ENCODE peak calls at places on chromosomes 3 and 15, in seven cellular contexts. A is mesenchymal stem cell, H is caudate nucleus, J is upper lobe of right lung, O is GM12878, E is WERI-Rb-1, N is body of pancreas. D is an unnamed sample.

GRCh38 chr3:149968216-149968615 is 2.5 kb downstream of the PFN2 start:
- DNase-seq in A (peak), H (no peak), J (no peak), O (no peak), E (no peak), N (no peak), D (no peak)

GRCh38 chr3:22900296-22900695 is 302.8 kb upstream of the UBE2E2 start:
- DNase-seq in A (no peak), H (no peak), J (no peak), O (no peak), E (no peak), N (no peak), D (no peak)

GRCh38 chr3:190519886-190520285 is 6.0 kb downstream of the IL1RAP start:
- DNase-seq in A (no peak), H (no peak), J (no peak), O (no peak), E (no peak), N (no peak), D (no peak)

GRCh38 chr3:5423076-5423475 is 235.6 kb downstream of the EDEM1 start:
- DNase-seq in A (no peak), H (no peak), J (no peak), O (no peak), E (no peak), N (no peak), D (no peak)

GRCh38 chr15:76967067-76967466 is 27.9 kb upstream of the PSTPIP1 start:
- DNase-seq in A (no peak), H (no peak), J (no peak), O (no peak), E (no peak), N (no peak), D (no peak)

GRCh38 chr3:135051409-135051946 is 256.4 kb downstream of the EPHB1 start:
- DNase-seq in A (no peak), H (no peak), J (no peak), O (no peak), E (no peak), N (no peak), D (no peak)

GRCh38 chr3:124298951-124299350 is 307.0 kb upstream of the ROPN1 start:
- DNase-seq in A (no peak), H (no peak), J (no peak), O (peak), E (no peak), N (no peak), D (no peak)

GRCh38 chr3:71425491-71426071 is 157.9 kb downstream of the FOXP1 start:
- DNase-seq in A (no peak), H (no peak), J (no peak), O (no peak), E (no peak), N (no peak), D (no peak)

GRCh38 chr3:123467051-123467450 is 18.2 kb upstream of the ADCY5 start:
- DNase-seq in A (no peak), H (no peak), J (no peak), O (no peak), E (no peak), N (peak), D (no peak)

GRCh38 chr3:160754371-160754854 is 1.6 kb upstream of the PPM1L start:
- DNase-seq in A (peak), H (no peak), J (peak), O (no peak), E (peak), N (peak), D (peak)

GRCh38 chr15:70219256-70219919 is 121.7 kb upstream of the TLE3 start:
- DNase-seq in A (no peak), H (no peak), J (no peak), O (no peak), E (peak), N (no peak), D (no peak)

GRCh38 chr15:45522179-45522930 is at the start of gene SLC30A4:
- DNase-seq in A (peak), H (peak), J (peak), O (no peak), E (peak), N (peak), D (peak)

GRCh38 chr3:131349454-131349853 is 32.1 kb upstream of the NUDT16 start:
- DNase-seq in A (no peak), H (no peak), J (no peak), O (no peak), E (no peak), N (no peak), D (no peak)
- H3K27ac ChIP-seq in A (peak), H (no peak), J (no peak), O (no peak), E (no peak), N (no peak), D (no peak)

GRCh38 chr15:65355983-65356353 is 21.8 kb downstream of the IGDCC3 start:
- DNase-seq in A (no peak), H (no peak), J (no peak), O (no peak), E (no peak), N (no peak), D (no peak)
- H3K27ac ChIP-seq in A (no peak), H (peak), J (no peak), O (no peak), E (peak), N (no peak), D (peak)

DNA sequence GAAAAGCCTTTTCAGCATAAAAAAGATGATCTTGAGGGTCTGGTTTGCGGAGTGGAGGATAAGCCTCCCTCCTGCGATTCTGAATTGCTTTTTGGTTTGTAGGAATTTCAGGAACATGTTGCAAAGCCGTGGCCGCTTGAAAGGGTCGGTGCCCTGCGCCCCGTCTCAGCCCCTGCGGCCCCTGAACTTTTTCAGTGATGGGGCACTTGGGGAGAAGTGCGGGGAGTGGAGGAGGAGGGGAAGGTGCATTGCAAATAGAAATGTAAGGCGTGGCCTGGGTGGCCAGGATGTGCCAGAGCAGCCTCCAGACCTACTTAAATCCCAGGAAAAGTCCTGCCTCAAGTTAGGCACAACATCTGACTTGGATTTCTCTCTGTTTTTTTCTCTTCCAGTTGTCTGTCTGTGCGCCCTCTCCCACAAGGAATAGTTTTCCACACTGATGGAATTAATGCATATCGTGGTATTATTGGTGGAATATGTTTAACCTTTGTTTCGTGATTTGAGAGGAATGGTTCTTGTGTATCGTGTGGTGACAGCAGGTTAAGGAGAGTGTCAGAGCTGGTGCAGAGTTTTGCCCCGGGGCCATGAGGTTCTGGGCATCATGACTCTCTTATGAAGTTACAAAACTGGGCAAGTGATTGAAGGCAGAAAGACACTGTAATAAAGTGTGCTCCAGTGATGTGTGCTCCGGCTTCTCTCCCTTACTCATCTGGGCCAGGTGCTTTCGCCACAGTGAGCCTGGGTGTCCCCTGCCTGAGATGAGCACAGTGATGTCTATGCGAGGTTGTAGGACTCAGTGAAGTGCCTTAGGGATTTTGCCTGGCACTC is 153.8 kb downstream of the PGPEP1L start:
- DNase-seq in A (no peak), H (no peak), J (peak), O (no peak), E (peak), N (no peak), D (no peak)
- H3K27ac ChIP-seq in A (peak), H (peak), J (peak), O (no peak), E (no peak), N (peak), D (peak)

GRCh38 chr15:101225658-101226057 is 26.2 kb downstream of the CHSY1 start:
- DNase-seq in A (peak), H (no peak), J (no peak), O (no peak), E (no peak), N (no peak), D (no peak)
- H3K27ac ChIP-seq in A (no peak), H (no peak), J (no peak), O (no peak), E (no peak), N (no peak), D (no peak)

GRCh38 chr15:60374628-60375081 is 23.1 kb downstream of the ANXA2 start:
- DNase-seq in A (peak), H (no peak), J (peak), O (no peak), E (no peak), N (peak), D (no peak)
- H3K27ac ChIP-seq in A (peak), H (no peak), J (peak), O (no peak), E (peak), N (peak), D (no peak)